ENCODE peak calls at places on chromosomes 5 and 9, in ten cellular contexts. E is colonic mucosa; H is substantia nigra; C is NAMALWA; X is GM13977; T is NCI-H1694; A is EH; O is activated naive CD4-positive, alpha-beta T cell treated with anti-CD3 and anti-CD28 coated beads, Interleukin-2, amount 50 U/mL, for 16 hours; P is GM04504; S is posterior vena cava. G is an unnamed sample.

GRCh38 chr5:125551246-125551645 is 804.8 kb upstream of the ZNF608 start:
- DNase-seq in E (no peak), H (no peak), C (no peak), X (no peak), T (no peak), A (no peak), O (no peak), P (no peak), S (no peak), G (peak; percentile 23)

GRCh38 chr5:98296426-98296825 is 477.0 kb upstream of the RGMB start:
- DNase-seq in E (no peak), H (no peak), C (no peak), X (no peak), T (no peak), A (peak; percentile 72), O (no peak), P (no peak), S (no peak), G (peak; percentile 67)

GRCh38 chr9:83572524-83572923 is 34.3 kb upstream of the FRMD3 start:
- DNase-seq in E (no peak), H (no peak), C (no peak), X (no peak), T (no peak), A (peak; percentile 43), O (no peak), P (no peak), S (no peak), G (peak; percentile 80)

GRCh38 chr9:3473402-3473801 is 52.4 kb downstream of the RFX3 start:
- DNase-seq in E (no peak), H (no peak), C (peak; percentile 37), X (no peak), T (no peak), A (no peak), O (no peak), P (no peak), S (no peak), G (no peak)

GRCh38 chr5:145887217-145887616 is 14.4 kb upstream of the GRXCR2 start:
- DNase-seq in E (no peak), H (no peak), C (no peak), X (no peak), T (no peak), A (no peak), O (no peak), P (no peak), S (no peak), G (no peak)

GRCh38 chr9:123448247-123448646 is 92.2 kb downstream of the CRB2 start:
- DNase-seq in E (no peak), H (no peak), C (no peak), X (no peak), T (no peak), A (no peak), O (no peak), P (no peak), S (no peak), G (no peak)

GRCh38 chr5:55638455-55638854 is 73.7 kb downstream of the SLC38A9 start:
- DNase-seq in E (no peak), H (no peak), C (no peak), X (no peak), T (no peak), A (no peak), O (no peak), P (no peak), S (no peak), G (no peak)

GRCh38 chr5:29720954-29721353 is 1472.5 kb upstream of the CDH6 start:
- DNase-seq in E (no peak), H (no peak), C (no peak), X (no peak), T (no peak), A (no peak), O (no peak), P (no peak), S (no peak), G (no peak)

GRCh38 chr9:120768870-120769269 is 24.3 kb downstream of the FBXW2 start:
- DNase-seq in E (no peak), H (no peak), C (no peak), X (no peak), T (no peak), A (no peak), O (no peak), P (no peak), S (no peak), G (no peak)

GRCh38 chr9:135714242-135715055 is 12.5 kb downstream of the KCNT1 start:
- DNase-seq in E (no peak), H (no peak), C (no peak), X (no peak), T (no peak), A (no peak), O (no peak), P (no peak), S (no peak), G (no peak)

G was measured in foreskin fibroblast.